ENCODE peak calls at places on chromosomes 3 and 15, in seven cellular contexts. M is spleen, F is heart left ventricle, K is HCT116, A is tibial nerve, X is A549, H is heart right ventricle. N is an unnamed sample.

GRCh38 chr3:100140976-100141375 is 26.7 kb upstream of the FILIP1L start:
- DNase-seq in H (no peak), F (no peak), A (no peak), K (no peak), M (no peak), X (no peak), N (no peak)

GRCh38 chr3:159586587-159587202 is 401.9 kb upstream of the IL12A start:
- DNase-seq in H (no peak), M (no peak), X (peak; percentile 15), A (no peak), K (peak; percentile 29), F (no peak), N (no peak)

GRCh38 chr3:6444888-6445658 is 415.8 kb upstream of the GRM7 start:
- DNase-seq in M (no peak), X (no peak), K (no peak), H (no peak), F (no peak), A (no peak), N (no peak)

GRCh38 chr3:106085998-106086397 is 217.2 kb upstream of the CBLB start:
- DNase-seq in K (no peak), F (no peak), M (no peak), H (no peak), X (no peak), A (no peak), N (no peak)

GRCh38 chr3:48417529-48418108 is 12.3 kb downstream of the PLXNB1 start:
- DNase-seq in A (no peak), X (no peak), H (no peak), M (no peak), F (peak; percentile 5), K (no peak), N (no peak)

GRCh38 chr3:25657293-25657692 is 7.4 kb downstream of the TOP2B start:
- DNase-seq in X (no peak), K (no peak), F (no peak), A (no peak), M (no peak), H (no peak), N (no peak)

GRCh38 chr15:31752363-31752762 is 278.0 kb upstream of the CHRNA7 start:
- DNase-seq in H (no peak), A (no peak), X (no peak), K (no peak), M (no peak), F (no peak), N (no peak)

GRCh38 chr15:73683624-73684536 is at the start of gene CD276:
- DNase-seq in F (peak; percentile 88), H (peak; percentile 85), K (peak; percentile 45), X (peak; percentile 57), A (peak; percentile 40), M (peak; percentile 82), N (peak; percentile 90)

GRCh38 chr3:38247366-38248035 is 18.1 kb upstream of the SLC22A13 start:
- DNase-seq in K (peak; percentile 13), X (peak; percentile 46), H (no peak), A (no peak), M (no peak), F (peak; percentile 24), N (no peak)

GRCh38 chr15:62903437-62903836 is 139.1 kb upstream of the TPM1 start:
- DNase-seq in A (no peak), K (no peak), X (no peak), F (no peak), H (no peak), M (no peak), N (no peak)

GRCh38 chr3:44013967-44014366 is 227.7 kb upstream of the TOPAZ1 start:
- DNase-seq in F (no peak), X (no peak), M (no peak), H (no peak), K (no peak), A (no peak), N (no peak)

GRCh38 chr3:16818945-16819344 is 65.8 kb upstream of the PLCL2 start:
- DNase-seq in M (no peak), K (no peak), X (no peak), H (no peak), F (no peak), A (no peak), N (no peak)

GRCh38 chr3:89697321-89697916 is 590.0 kb downstream of the EPHA3 start:
- DNase-seq in M (peak; percentile 33), A (no peak), K (no peak), F (no peak), X (no peak), H (no peak), N (no peak)

GRCh38 chr3:30082652-30083051 is 523.7 kb upstream of the TGFBR2 start:
- DNase-seq in M (no peak), H (no peak), K (no peak), A (no peak), F (no peak), X (no peak), N (no peak)

GRCh38 chr3:48572517-48572916 is 8.9 kb upstream of the UCN2 start:
- DNase-seq in H (no peak), A (no peak), M (no peak), K (no peak), F (no peak), X (no peak), N (no peak)

GRCh38 chr3:190032924-190033323 is 87.8 kb downstream of the P3H2 start:
- DNase-seq in A (no peak), K (no peak), X (no peak), H (no peak), F (no peak), M (no peak), N (no peak)

DNA sequence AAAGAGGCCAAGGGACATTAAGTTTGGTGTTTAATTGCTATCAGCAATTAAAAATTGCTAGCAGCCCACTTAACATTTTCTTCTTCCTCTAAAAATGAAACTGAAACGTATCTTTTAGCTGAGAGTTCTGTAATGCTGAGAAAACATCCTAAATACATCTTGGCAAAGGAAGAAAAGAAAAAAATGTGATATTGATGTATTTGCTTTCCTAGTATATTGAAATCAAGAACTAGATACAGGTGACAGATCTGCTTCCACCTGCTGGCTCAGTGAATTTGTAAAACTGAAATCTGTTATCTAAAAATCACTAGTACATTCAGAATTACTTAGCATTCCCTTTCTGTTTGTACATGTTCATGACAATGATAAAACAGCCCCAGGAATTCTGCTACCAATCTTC is 283.2 kb downstream of the ZBTB20 start:
- DNase-seq in A (no peak), K (no peak), M (no peak), H (no peak), F (no peak), X (no peak), N (no peak)
- TF ChIP-seq CTCF in A (no peak), K (no peak), M (no peak), H (no peak), F (no peak), X (no peak), N (no peak)

GRCh38 chr3:34863485-34863884 is 775.8 kb upstream of the ARPP21 start:
- DNase-seq in H (no peak), M (no peak), F (no peak), X (no peak), K (no peak), A (no peak), N (no peak)

GRCh38 chr3:34856577-34856976 is 782.7 kb upstream of the ARPP21 start:
- DNase-seq in X (no peak), M (no peak), K (no peak), F (no peak), H (no peak), A (no peak), N (no peak)

GRCh38 chr3:34858067-34858466 is 781.3 kb upstream of the ARPP21 start:
- DNase-seq in A (no peak), X (no peak), K (no peak), H (no peak), F (no peak), M (no peak), N (no peak)

GRCh38 chr3:34856081-34856480 is 783.2 kb upstream of the ARPP21 start:
- DNase-seq in M (no peak), H (no peak), K (no peak), X (no peak), F (no peak), A (no peak), N (no peak)

GRCh38 chr3:34859741-34860140 is 779.6 kb upstream of the ARPP21 start:
- DNase-seq in M (no peak), F (no peak), X (no peak), H (no peak), K (no peak), A (no peak), N (no peak)
- H3K4me1 ChIP-seq in M (no peaks in the 10 kb centered on the region), F (no peaks in the 10 kb centered on the region), X (no peaks in the 10 kb centered on the region), H (no peaks in the 10 kb centered on the region), K (no peaks in the 10 kb centered on the region), A (no peaks in the 10 kb centered on the region), N (peaks cover 3% of the 10 kb centered on the region)

DNA sequence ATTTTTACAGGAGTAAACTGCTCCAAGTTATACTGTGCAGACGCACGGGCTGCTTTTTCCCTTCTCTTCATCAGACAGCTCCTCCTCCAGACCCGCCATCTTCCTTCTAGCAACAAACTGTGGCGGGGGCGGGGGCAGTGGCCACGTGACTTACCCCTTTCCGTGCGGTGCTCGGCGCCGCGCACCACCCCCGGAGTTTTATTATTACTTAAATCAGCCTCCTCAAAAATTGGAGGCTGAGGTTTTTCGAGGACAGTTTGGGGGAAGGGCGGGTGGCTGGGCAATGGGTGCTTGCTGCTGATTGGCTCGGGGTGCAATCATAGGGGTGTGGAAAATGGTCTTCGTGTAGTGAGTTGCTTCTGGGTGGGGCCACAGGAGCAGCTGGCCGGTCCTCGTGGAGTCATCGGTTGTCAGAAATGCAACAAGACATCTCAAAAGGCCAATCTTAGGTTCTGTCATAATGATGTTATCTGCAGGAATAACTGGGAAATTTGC is 77.1 kb upstream of the MFGE8 start:
- DNase-seq in H (no peak), X (no peak), A (no peak), M (no peak), F (no peak), K (no peak), N (no peak)
- TF ChIP-seq CTCF in H (no peak), X (no peak), A (no peak), M (no peak), F (no peak), K (no peak), N (no peak)

GRCh38 chr15:78768096-78768495 is 43.2 kb downstream of the ADAMTS7 start:
- DNase-seq in X (no peak), K (no peak), F (peak; percentile 11), A (no peak), H (no peak), M (peak; percentile 62), N (no peak)
- H3K4me1 ChIP-seq in X (no peaks in the 10 kb centered on the region), K (no peaks in the 10 kb centered on the region), F (no peaks in the 10 kb centered on the region), A (no peaks in the 10 kb centered on the region), H (no peaks in the 10 kb centered on the region), M (peaks cover 21% of the 10 kb centered on the region), N (no peaks in the 10 kb centered on the region)

GRCh38 chr15:37107754-37108724 is 7.7 kb upstream of the MEIS2 start:
- DNase-seq in A (no peak), F (no peak), M (no peak), X (no peak), K (no peak), H (no peak), N (no peak)

GRCh38 chr15:37104413-37105392 is 4.4 kb upstream of the MEIS2 start:
- DNase-seq in X (no peak), F (no peak), H (no peak), A (no peak), M (peak; percentile 37), K (no peak), N (no peak)

GRCh38 chr15:37105795-37106333 is 5.5 kb upstream of the MEIS2 start:
- DNase-seq in X (no peak), F (no peak), K (no peak), M (no peak), H (no peak), A (no peak), N (no peak)

GRCh38 chr15:37107071-37107753 is 6.9 kb upstream of the MEIS2 start:
- DNase-seq in X (no peak), K (no peak), M (no peak), F (no peak), H (no peak), A (no peak), N (no peak)

GRCh38 chr15:37106490-37107001 is 6.2 kb upstream of the MEIS2 start:
- DNase-seq in M (peak; percentile 57), F (peak; percentile 59), K (no peak), H (peak; percentile 67), X (no peak), A (no peak), N (no peak)
- TF ChIP-seq CTCF in M (peak; percentile 18), F (peak; percentile 45), K (no peak), H (peak; percentile 44), X (no peak), A (no peak), N (no peak)

N was measured in ascending aorta.